ENCODE peak calls at places on chromosomes 4 and X, in eight cellular contexts. Y, Q, O, X, R, N, J and S are unnamed samples.

GRCh38 chr4:47462799-47463234 is 685 bp downstream of the COMMD8 start:
- DNase-seq in Y (peak; percentile 12), Q (no peak), O (no peak), X (no peak), R (no peak), N (no peak), J (no peak), S (no peak)

GRCh38 chr4:14580061-14580460 is 422.2 kb upstream of the CPEB2 start:
- DNase-seq in Y (no peak), Q (no peak), O (no peak), X (no peak), R (no peak), N (no peak), J (no peak), S (no peak)

GRCh38 chrX:10902001-10902400 is 209.1 kb upstream of the HCCS start:
- DNase-seq in Y (no peak), Q (no peak), O (no peak), X (peak; percentile 55), R (no peak), N (no peak), J (no peak), S (no peak)

GRCh38 chr4:3830774-3831528 is 64.8 kb downstream of the ADRA2C start:
- DNase-seq in Y (no peak), Q (no peak), O (no peak), X (peak; percentile 91), R (no peak), N (peak; percentile 35), J (no peak), S (no peak)

GRCh38 chr4:103996059-103996458 is 276.3 kb upstream of the TACR3 start:
- DNase-seq in Y (no peak), Q (no peak), O (peak; percentile 56), X (no peak), R (peak; percentile 40), N (no peak), J (peak; percentile 33), S (no peak)

GRCh38 chrX:37420756-37421155 is 71.6 kb downstream of the PRRG1 start:
- DNase-seq in Y (no peak), Q (no peak), O (no peak), X (no peak), R (no peak), N (no peak), J (no peak), S (no peak)

GRCh38 chr4:40185830-40186664 is 10.8 kb upstream of the RHOH start:
- DNase-seq in Y (no peak), Q (no peak), O (no peak), X (no peak), R (no peak), N (no peak), J (no peak), S (no peak)

GRCh38 chrX:42615161-42615563 is 162.8 kb downstream of the PPP1R2C start:
- DNase-seq in Y (no peak), Q (no peak), O (peak; percentile 41), X (no peak), R (peak; percentile 44), N (no peak), J (no peak), S (no peak)

GRCh38 chr4:147822128-147822527 is 90.2 kb downstream of the ARHGAP10 start:
- DNase-seq in Y (no peak), Q (no peak), O (no peak), X (peak; percentile 39), R (no peak), N (no peak), J (no peak), S (peak; percentile 78)

GRCh38 chr4:8488791-8489369 is 48.3 kb downstream of the TRMT44 start:
- DNase-seq in Y (no peak), Q (no peak), O (no peak), X (no peak), R (no peak), N (no peak), J (no peak), S (no peak)

GRCh38 chr4:108885211-108885610 is 122.4 kb upstream of the ETNPPL start:
- DNase-seq in Y (no peak), Q (no peak), O (no peak), X (no peak), R (no peak), N (no peak), J (no peak), S (no peak)

GRCh38 chr4:150078996-150079581 is 844 bp downstream of the DCLK2 start:
- DNase-seq in Y (peak; percentile 77), Q (peak; percentile 22), O (no peak), X (no peak), R (peak; percentile 67), N (no peak), J (no peak), S (no peak)

GRCh38 chr4:44447563-44448504 is 775 bp downstream of the KCTD8 start:
- DNase-seq in Y (peak; percentile 27), Q (no peak), O (no peak), X (no peak), R (peak; percentile 65), N (no peak), J (no peak), S (no peak)

GRCh38 chrX:154602226-154602625 is 16.9 kb downstream of the CTAG1B start:
- DNase-seq in Y (no peak), Q (no peak), O (no peak), X (no peak), R (no peak), N (no peak), J (no peak), S (no peak)

DNA sequence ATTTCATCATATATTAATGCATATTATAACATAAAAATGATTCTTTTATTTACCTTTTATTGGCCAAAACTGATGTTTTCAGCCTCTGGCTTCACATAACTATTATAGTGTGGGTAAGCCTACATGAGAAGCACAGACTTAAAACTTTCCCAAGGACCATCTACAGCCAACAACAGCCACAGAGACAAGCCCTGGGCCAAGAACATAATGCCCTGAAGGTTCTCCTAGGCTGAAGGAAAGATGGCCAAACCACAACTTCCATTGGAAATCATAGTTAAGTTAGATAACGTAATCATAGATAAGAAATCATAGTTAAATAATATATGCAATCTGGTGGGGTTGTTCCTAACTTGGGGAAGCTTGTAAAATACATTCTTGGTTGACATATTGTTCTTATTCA is 280.0 kb upstream of the EMCN start:
- DNase-seq in Y (no peak), Q (no peak), O (no peak), X (no peak), R (no peak), N (no peak), J (no peak), S (no peak)
- TF ChIP-seq REST in Y (no peak), Q (no peak), O (no peak), X (no peak), R (no peak), N (no peak), J (no peak), S (no peak)

GRCh38 chrX:136183917-136184316 is 36.6 kb downstream of the FHL1 start:
- DNase-seq in Y (no peak), Q (no peak), O (no peak), X (no peak), R (no peak), N (no peak), J (no peak), S (no peak)
- H3K4me3 ChIP-seq in Y (no peak overlapping the region), Q (no peak overlapping the region), O (no peak overlapping the region), X (no peak overlapping the region), R (no peak overlapping the region), N (no peak overlapping the region), J (no peak overlapping the region), S (no peak overlapping the region)

DNA sequence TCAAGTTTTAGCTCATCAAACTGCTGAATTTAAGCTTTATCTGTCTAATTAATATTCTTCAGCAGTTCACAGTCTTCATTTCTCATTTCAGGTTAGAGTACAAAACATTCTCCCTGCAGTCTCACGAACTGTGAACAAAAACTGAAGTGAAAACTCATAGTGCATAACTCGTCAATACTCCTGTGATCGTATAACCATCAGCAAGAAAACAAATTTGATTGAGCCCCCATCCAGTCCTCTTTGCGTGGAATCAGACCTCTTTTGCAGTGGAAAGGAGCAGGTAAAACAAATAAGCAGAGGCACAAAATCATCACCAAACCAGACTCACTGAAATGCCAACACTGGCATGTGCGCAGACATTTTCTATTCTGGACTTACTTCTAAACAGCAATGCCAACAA is 12.7 kb downstream of the ADAM29 start:
- DNase-seq in Y (no peak), Q (no peak), O (no peak), X (no peak), R (no peak), N (no peak), J (no peak), S (no peak)
- H3K27ac ChIP-seq in Y (no peak overlapping the region), Q (no peak overlapping the region), O (no peak overlapping the region), X (no peak overlapping the region), R (no peak overlapping the region), N (no peak overlapping the region), J (no peak overlapping the region), S (no peak overlapping the region)

GRCh38 chr4:70741872-70742271 is 20.1 kb downstream of the RUFY3 start:
- DNase-seq in Y (no peak), Q (no peak), O (no peak), X (no peak), R (no peak), N (no peak), J (no peak), S (no peak)

GRCh38 chr4:70747874-70748273 is 26.1 kb downstream of the RUFY3 start:
- DNase-seq in Y (no peak), Q (no peak), O (no peak), X (no peak), R (no peak), N (no peak), J (no peak), S (no peak)

GRCh38 chr4:70739496-70740337 is 18.0 kb downstream of the RUFY3 start:
- DNase-seq in Y (no peak), Q (no peak), O (no peak), X (peak; percentile 13), R (peak; percentile 21), N (no peak), J (no peak), S (no peak)

GRCh38 chr4:70746179-70746839 is 24.5 kb downstream of the RUFY3 start:
- DNase-seq in Y (no peak), Q (no peak), O (no peak), X (no peak), R (no peak), N (no peak), J (no peak), S (no peak)

GRCh38 chr4:70743728-70744127 is 22.0 kb downstream of the RUFY3 start:
- DNase-seq in Y (no peak), Q (no peak), O (no peak), X (no peak), R (no peak), N (no peak), J (no peak), S (no peak)
- TF ChIP-seq REST in Y (no peak), Q (no peak), O (no peak), X (no peak), R (no peak), N (no peak), J (no peak), S (no peak)

GRCh38 chrX:151973262-151973661 is 1.2 kb downstream of the GABRE start:
- DNase-seq in Y (no peak), Q (no peak), O (no peak), X (no peak), R (no peak), N (no peak), J (no peak), S (no peak)
- H3K4me3 ChIP-seq in Y (peak overlapping the region; percentile 48), Q (peak overlapping the region; percentile 76), O (peak overlapping the region; percentile 38), X (peak overlapping the region; percentile 68), R (peak overlapping the region; percentile 46), N (peak overlapping the region; percentile 93), J (no peak overlapping the region), S (no peak overlapping the region)